ENCODE peak calls at places on chromosomes 13 and 19, in seven cellular contexts. One of them, this sample, is unnamed.

GRCh38 chr13:97768134-97768533 is 185.3 kb upstream of the IPO5 start:
- DNase-seq in K562: no peak
- DNase-seq in GM12878: no peak
- DNase-seq in HepG2: no peak
- DNase-seq in SK-N-SH: no peak
- DNase-seq in GM12891: no peak
- DNase-seq in H1: no peak
- DNase-seq in this sample: no peak

GRCh38 chr13:110676057-110676510 is 29.8 kb downstream of the CARS2 start:
- DNase-seq in GM12878: peak
- DNase-seq in H1: no peak
- DNase-seq in GM12891: peak
- DNase-seq in SK-N-SH: no peak
- DNase-seq in HepG2: no peak
- DNase-seq in K562: no peak
- DNase-seq in this sample: no peak

GRCh38 chr13:21336609-21337008 is 122.5 kb downstream of the ZDHHC20 start:
- DNase-seq in GM12878: no peak
- DNase-seq in H1: no peak
- DNase-seq in GM12891: no peak
- DNase-seq in SK-N-SH: no peak
- DNase-seq in HepG2: no peak
- DNase-seq in K562: no peak
- DNase-seq in this sample: no peak

GRCh38 chr19:45742969-45743368 is 9.7 kb downstream of the MEIOSIN start:
- DNase-seq in HepG2: no peak
- DNase-seq in GM12891: no peak
- DNase-seq in K562: no peak
- DNase-seq in H1: no peak
- DNase-seq in GM12878: no peak
- DNase-seq in SK-N-SH: no peak
- DNase-seq in this sample: no peak

GRCh38 chr13:20960663-20961309 is 58.2 kb upstream of the XPO4 start:
- DNase-seq in H1: no peak
- DNase-seq in GM12891: no peak
- DNase-seq in HepG2: peak
- DNase-seq in SK-N-SH: no peak
- DNase-seq in GM12878: no peak
- DNase-seq in K562: no peak
- DNase-seq in this sample: no peak

GRCh38 chr13:111394211-111394922 is 73.9 kb downstream of the TEX29 start:
- DNase-seq in HepG2: no peak
- DNase-seq in SK-N-SH: no peak
- DNase-seq in K562: no peak
- DNase-seq in GM12878: no peak
- DNase-seq in GM12891: no peak
- DNase-seq in H1: no peak
- DNase-seq in this sample: no peak

GRCh38 chr19:18173572-18174294 is at the start of gene IFI30:
- DNase-seq in GM12891: peak
- DNase-seq in HepG2: peak
- DNase-seq in H1: no peak
- DNase-seq in SK-N-SH: peak
- DNase-seq in GM12878: peak
- DNase-seq in K562: peak
- DNase-seq in this sample: peak

GRCh38 chr19:49677232-49677881 is at the start of gene PRMT1:
- DNase-seq in GM12878: no peak
- DNase-seq in H1: no peak
- DNase-seq in HepG2: peak
- DNase-seq in K562: peak
- DNase-seq in GM12891: no peak
- DNase-seq in SK-N-SH: peak
- DNase-seq in this sample: no peak

GRCh38 chr19:57055956-57056355 is 63.8 kb upstream of the USP29 start:
- DNase-seq in GM12891: no peak
- DNase-seq in SK-N-SH: no peak
- DNase-seq in HepG2: no peak
- DNase-seq in H1: no peak
- DNase-seq in GM12878: no peak
- DNase-seq in K562: no peak
- DNase-seq in this sample: no peak

GRCh38 chr19:33281296-33281926 is 20.9 kb downstream of the CEBPA start:
- DNase-seq in GM12878: no peak
- DNase-seq in SK-N-SH: no peak
- DNase-seq in K562: no peak
- DNase-seq in GM12891: no peak
- DNase-seq in HepG2: no peak
- DNase-seq in H1: no peak
- DNase-seq in this sample: no peak

GRCh38 chr13:21164631-21165030 is 11.7 kb downstream of the SKA3 start:
- DNase-seq in HepG2: no peak
- DNase-seq in K562: no peak
- DNase-seq in GM12878: no peak
- DNase-seq in SK-N-SH: no peak
- DNase-seq in H1: no peak
- DNase-seq in GM12891: no peak
- DNase-seq in this sample: no peak

GRCh38 chr19:39230096-39230764 is 14.6 kb downstream of the IFNL3 start:
- DNase-seq in H1: no peak
- DNase-seq in SK-N-SH: no peak
- DNase-seq in K562: no peak
- DNase-seq in HepG2: no peak
- DNase-seq in GM12891: no peak
- DNase-seq in GM12878: no peak
- DNase-seq in this sample: no peak

GRCh38 chr19:48554385-48555091 is 2.6 kb downstream of the SULT2B1 start:
- DNase-seq in HepG2: peak
- DNase-seq in SK-N-SH: no peak
- DNase-seq in K562: no peak
- DNase-seq in GM12891: no peak
- DNase-seq in GM12878: no peak
- DNase-seq in H1: peak
- DNase-seq in this sample: no peak

GRCh38 chr19:48558018-48558684 is 6.2 kb downstream of the SULT2B1 start:
- DNase-seq in K562: peak
- DNase-seq in GM12878: no peak
- DNase-seq in SK-N-SH: no peak
- DNase-seq in H1: no peak
- DNase-seq in GM12891: no peak
- DNase-seq in HepG2: peak
- DNase-seq in this sample: no peak

GRCh38 chr19:48553676-48554384 is 1.9 kb downstream of the SULT2B1 start:
- DNase-seq in SK-N-SH: peak
- DNase-seq in K562: peak
- DNase-seq in GM12878: no peak
- DNase-seq in HepG2: peak
- DNase-seq in H1: no peak
- DNase-seq in GM12891: no peak
- DNase-seq in this sample: no peak

GRCh38 chr19:48556825-48557224 is 4.9 kb downstream of the SULT2B1 start:
- DNase-seq in GM12891: no peak
- DNase-seq in H1: no peak
- DNase-seq in K562: no peak
- DNase-seq in GM12878: no peak
- DNase-seq in HepG2: no peak
- DNase-seq in SK-N-SH: no peak
- DNase-seq in this sample: no peak

GRCh38 chr19:48556163-48556562 is 4.2 kb downstream of the SULT2B1 start:
- DNase-seq in K562: no peak
- DNase-seq in HepG2: peak
- DNase-seq in H1: no peak
- DNase-seq in SK-N-SH: no peak
- DNase-seq in GM12891: no peak
- DNase-seq in GM12878: no peak
- DNase-seq in this sample: no peak
- TF ChIP-seq POLR2AphosphoS5 in K562: no peak
- TF ChIP-seq POLR2AphosphoS5 in HepG2: no peak
- TF ChIP-seq POLR2AphosphoS5 in H1: no peak
- TF ChIP-seq POLR2AphosphoS5 in SK-N-SH: no peak
- TF ChIP-seq POLR2AphosphoS5 in GM12891: no peak
- TF ChIP-seq POLR2AphosphoS5 in GM12878: no peak
- TF ChIP-seq POLR2AphosphoS5 in this sample: no peak

GRCh38 chr13:48232420-48233096 is 448 bp upstream of the ITM2B start:
- DNase-seq in H1: no peak
- DNase-seq in K562: no peak
- DNase-seq in HepG2: peak
- DNase-seq in SK-N-SH: no peak
- DNase-seq in GM12878: no peak
- DNase-seq in GM12891: no peak
- DNase-seq in this sample: no peak

GRCh38 chr13:48233097-48233885 is at the start of gene ITM2B:
- DNase-seq in GM12891: peak
- DNase-seq in HepG2: peak
- DNase-seq in SK-N-SH: peak
- DNase-seq in GM12878: no peak
- DNase-seq in K562: peak
- DNase-seq in H1: no peak
- DNase-seq in this sample: peak

GRCh38 chr13:48230541-48230940 is 2.5 kb upstream of the ITM2B start:
- DNase-seq in HepG2: no peak
- DNase-seq in SK-N-SH: no peak
- DNase-seq in GM12878: no peak
- DNase-seq in GM12891: no peak
- DNase-seq in H1: no peak
- DNase-seq in K562: no peak
- DNase-seq in this sample: no peak

GRCh38 chr13:48231948-48232347 is 1.1 kb upstream of the ITM2B start:
- DNase-seq in GM12891: no peak
- DNase-seq in H1: no peak
- DNase-seq in SK-N-SH: no peak
- DNase-seq in HepG2: no peak
- DNase-seq in GM12878: no peak
- DNase-seq in K562: peak
- DNase-seq in this sample: no peak

DNA sequence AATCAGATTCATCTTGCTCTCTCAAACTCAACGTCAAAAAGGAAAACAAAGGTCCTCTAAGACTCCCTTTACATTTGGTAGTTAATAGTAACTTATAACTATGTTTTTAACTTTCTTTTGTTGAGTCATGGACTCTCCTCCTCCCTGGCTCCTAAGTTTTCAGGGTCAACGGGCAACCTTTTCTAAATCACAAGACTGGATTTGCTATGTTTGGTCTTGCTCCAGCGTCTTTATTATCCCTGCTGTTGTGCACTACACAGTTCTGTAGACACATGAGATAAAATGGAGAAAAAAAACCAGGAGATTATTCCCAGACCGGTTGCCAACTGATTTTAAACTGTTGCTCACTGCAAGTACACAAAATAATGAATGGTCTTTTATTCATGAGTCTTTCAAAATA is 1.9 kb upstream of the ITM2B start:
- DNase-seq in HepG2: no peak
- DNase-seq in K562: no peak
- DNase-seq in GM12891: no peak
- DNase-seq in GM12878: no peak
- DNase-seq in H1: no peak
- DNase-seq in SK-N-SH: no peak
- DNase-seq in this sample: no peak
- TF ChIP-seq TAF1 in HepG2: no peak
- TF ChIP-seq TAF1 in K562: no peak
- TF ChIP-seq TAF1 in GM12891: no peak
- TF ChIP-seq TAF1 in GM12878: no peak
- TF ChIP-seq TAF1 in H1: no peak
- TF ChIP-seq TAF1 in SK-N-SH: no peak
- TF ChIP-seq TAF1 in this sample: no peak

DNA sequence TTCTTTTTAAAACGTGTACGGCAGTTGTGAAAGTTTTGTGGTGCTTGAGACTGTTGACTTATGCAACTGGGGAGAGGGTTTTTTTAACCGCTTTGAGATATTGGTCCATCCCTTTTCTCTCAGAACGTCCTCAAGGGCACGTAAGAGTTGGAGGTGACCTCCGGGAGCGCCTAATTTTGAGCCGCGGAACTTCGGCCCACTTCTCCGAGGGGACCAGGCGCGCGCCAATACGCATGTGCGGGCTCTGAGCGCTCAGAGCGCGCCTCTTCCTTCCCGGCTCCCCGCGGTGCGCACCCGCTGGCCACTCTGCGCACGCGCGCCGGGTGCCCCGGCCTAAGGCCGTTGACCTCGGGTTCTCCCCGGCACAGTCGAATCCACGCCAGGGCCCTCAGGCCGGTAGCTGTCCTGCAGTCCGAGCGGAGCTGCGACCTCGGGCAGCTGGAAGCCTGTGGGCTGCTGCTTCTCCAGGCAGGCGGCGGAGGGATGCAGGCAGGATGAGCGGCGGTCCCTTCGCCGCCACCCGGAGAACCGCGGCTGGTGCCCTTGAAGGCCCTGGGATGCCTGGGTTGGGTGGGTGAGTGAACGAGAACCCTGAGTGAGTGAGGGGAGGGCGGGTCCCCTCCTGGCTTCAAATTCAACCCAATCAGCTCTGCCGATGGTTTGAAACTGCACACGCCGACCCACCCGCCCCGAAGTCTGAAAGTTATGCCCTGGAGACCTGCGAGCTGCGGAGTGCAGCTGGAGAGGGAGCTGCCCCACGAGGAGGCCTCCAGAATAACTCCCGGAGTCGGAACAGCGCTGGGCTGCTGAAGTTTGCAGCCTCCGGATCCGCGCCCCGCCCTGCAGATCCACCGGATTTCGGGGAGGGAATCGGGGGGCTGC is 7.3 kb downstream of the POU4F1 start:
- DNase-seq in SK-N-SH: peak
- DNase-seq in H1: no peak
- DNase-seq in GM12878: no peak
- DNase-seq in GM12891: no peak
- DNase-seq in HepG2: peak
- DNase-seq in K562: no peak
- DNase-seq in this sample: peak
- TF ChIP-seq POLR2AphosphoS5 in SK-N-SH: no peak
- TF ChIP-seq POLR2AphosphoS5 in H1: no peak
- TF ChIP-seq POLR2AphosphoS5 in GM12878: no peak
- TF ChIP-seq POLR2AphosphoS5 in GM12891: no peak
- TF ChIP-seq POLR2AphosphoS5 in HepG2: no peak
- TF ChIP-seq POLR2AphosphoS5 in K562: no peak
- TF ChIP-seq POLR2AphosphoS5 in this sample: no peak

GRCh38 chr19:41001243-41001971 is 10.3 kb downstream of the CYP2B6 start:
- DNase-seq in GM12891: no peak
- DNase-seq in K562: peak
- DNase-seq in H1: no peak
- DNase-seq in HepG2: no peak
- DNase-seq in GM12878: no peak
- DNase-seq in SK-N-SH: no peak
- DNase-seq in this sample: no peak

GRCh38 chr19:40995355-40995754 is 4.3 kb downstream of the CYP2B6 start:
- DNase-seq in H1: no peak
- DNase-seq in GM12891: no peak
- DNase-seq in GM12878: no peak
- DNase-seq in K562: no peak
- DNase-seq in HepG2: no peak
- DNase-seq in SK-N-SH: no peak
- DNase-seq in this sample: no peak

DNA sequence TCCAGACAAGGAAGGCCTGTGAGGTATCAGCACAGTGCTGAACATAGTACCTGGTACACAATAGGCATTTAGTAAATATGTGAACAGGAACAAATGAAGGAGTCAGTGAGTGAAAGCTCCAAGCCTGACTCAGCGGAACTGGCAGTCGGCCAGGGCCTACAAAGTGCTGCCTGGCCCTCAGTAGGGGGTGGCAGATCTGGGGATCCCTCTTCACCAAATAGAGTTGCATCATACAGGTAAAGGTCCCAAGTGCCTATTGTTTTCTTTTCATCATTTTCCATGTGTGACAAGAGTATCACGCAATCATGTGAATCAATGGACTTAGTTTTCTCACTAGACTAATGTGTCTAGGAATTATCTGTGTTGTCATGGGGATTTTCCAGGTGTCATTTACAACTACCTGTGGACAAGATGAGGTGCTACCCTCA is 9.2 kb downstream of the CYP2B6 start:
- DNase-seq in K562: peak
- DNase-seq in GM12891: no peak
- DNase-seq in SK-N-SH: no peak
- DNase-seq in H1: no peak
- DNase-seq in GM12878: no peak
- DNase-seq in HepG2: peak
- DNase-seq in this sample: no peak
- TF ChIP-seq TAF1 in K562: no peak
- TF ChIP-seq TAF1 in GM12891: no peak
- TF ChIP-seq TAF1 in SK-N-SH: no peak
- TF ChIP-seq TAF1 in H1: no peak
- TF ChIP-seq TAF1 in GM12878: no peak
- TF ChIP-seq TAF1 in HepG2: no peak
- TF ChIP-seq TAF1 in this sample: no peak

This sample was measured in GM12892.